ENCODE peak calls at places on chromosomes 7 and 10, in five cellular contexts. G, K, Y, C and L are unnamed samples.
A peak's percentile ranks its signal among the peaks of the same experiment; 100 is the strongest.

GRCh38 chr10:16853201-16853600 is 36.0 kb upstream of the RSU1 start:
- DNase-seq in C (no peak), Y (no peak), G (no peak), K (no peak), L (peak; percentile 17)

GRCh38 chr10:128086003-128086863 is 40.0 kb downstream of the MKI67 start:
- DNase-seq in K (no peak), C (peak; percentile 27), G (no peak), Y (no peak), L (peak; percentile 67)

GRCh38 chr10:129365767-129366400 is 101.2 kb upstream of the MGMT start:
- DNase-seq in K (no peak), Y (no peak), G (no peak), C (peak; percentile 59), L (peak; percentile 5)

GRCh38 chr10:132351611-132352010 is 19.6 kb downstream of the LRRC27 start:
- DNase-seq in C (no peak), K (no peak), Y (no peak), G (no peak), L (no peak)

GRCh38 chr10:128623776-128624175 is 497.6 kb upstream of the MKI67 start:
- DNase-seq in Y (no peak), K (no peak), C (no peak), G (no peak), L (no peak)

GRCh38 chr7:64882341-64883112 is 20.5 kb upstream of the ZNF273 start:
- DNase-seq in Y (no peak), K (no peak), G (no peak), C (peak; percentile 18), L (no peak)

GRCh38 chr10:7763929-7764328 is 23.9 kb downstream of the KIN start:
- DNase-seq in C (no peak), Y (no peak), K (no peak), G (no peak), L (no peak)

GRCh38 chr10:75404335-75405200 is 3.0 kb upstream of the ZNF503 start:
- DNase-seq in K (no peak), G (no peak), C (peak; percentile 62), Y (no peak), L (peak; percentile 81)

GRCh38 chr7:25949672-25950487 is 202.1 kb upstream of the NFE2L3 start:
- DNase-seq in Y (no peak), K (no peak), G (no peak), C (peak; percentile 62), L (no peak)